ENCODE peak calls at places on chromosomes 6 and 20, in ten cellular contexts. B is H9, T is heart right ventricle, S is NCI-H774, Z is tibial artery, F is upper lobe of right lung, C is HuH-7.5, V is heart left ventricle, L is prostate gland, Y is ACHN. U is an unnamed sample.
A peak's percentile ranks its signal among the peaks of the same experiment; 100 is the strongest.

GRCh38 chr20:52383995-52384621 is 192.5 kb upstream of the ZFP64 start:
- DNase-seq in B (no peak), T (no peak), F (no peak), L (no peak), Z (no peak), C (no peak), Y (no peak), S (no peak), V (no peak), U (no peak)

GRCh38 chr20:13822459-13822858 is 37.6 kb downstream of the NDUFAF5 start:
- DNase-seq in V (no peak), C (no peak), Z (no peak), L (no peak), F (no peak), B (peak; percentile 51), T (no peak), Y (no peak), S (no peak), U (no peak)

GRCh38 chr6:137791281-137792159 is 75.5 kb upstream of the TNFAIP3 start:
- DNase-seq in B (no peak), Y (no peak), L (no peak), F (no peak), T (no peak), V (no peak), S (no peak), C (no peak), Z (no peak), U (no peak)

GRCh38 chr6:13863699-13864155 is 49.4 kb upstream of the MCUR1 start:
- DNase-seq in C (no peak), T (no peak), B (no peak), V (no peak), S (no peak), Z (no peak), Y (no peak), F (no peak), L (no peak), U (no peak)

GRCh38 chr6:142827356-142827755 is 117.6 kb downstream of the HIVEP2 start:
- DNase-seq in F (no peak), Y (no peak), B (no peak), L (no peak), Z (no peak), T (peak; percentile 66), C (no peak), V (peak; percentile 59), S (no peak), U (no peak)

GRCh38 chr6:37696220-37696840 is 1.4 kb downstream of the MDGA1 start:
- DNase-seq in B (peak; percentile 41), Y (peak; percentile 15), Z (no peak), L (no peak), F (no peak), C (no peak), V (peak; percentile 28), T (peak; percentile 16), S (no peak), U (no peak)

GRCh38 chr6:13463327-13463717 is 24.1 kb downstream of the GFOD1 start:
- DNase-seq in S (no peak), T (no peak), V (no peak), F (no peak), Y (no peak), C (no peak), Z (no peak), L (no peak), B (no peak), U (no peak)

GRCh38 chr20:45890997-45891983 is at the start of the genes CTSA and NEURL2:
- DNase-seq in L (peak; percentile 90), C (peak; percentile 99), B (peak; percentile 90), Z (peak; percentile 96), V (peak; percentile 93), T (peak; percentile 94), S (peak; percentile 73), Y (peak; percentile 86), F (peak; percentile 96), U (peak; percentile 80)

GRCh38 chr20:313948-314347 is 11.4 kb upstream of the SOX12 start:
- DNase-seq in F (no peak), L (no peak), V (no peak), Z (no peak), Y (peak; percentile 14), S (no peak), C (no peak), T (no peak), B (no peak), U (peak; percentile 43)

GRCh38 chr6:1335367-1336037 is 23.6 kb downstream of the FOXQ1 start:
- DNase-seq in V (no peak), C (no peak), Y (peak; percentile 88), L (peak; percentile 82), T (no peak), F (peak; percentile 83), Z (no peak), B (peak; percentile 33), S (no peak), U (peak; percentile 85)

GRCh38 chr6:125949069-125949468 is 7.5 kb upstream of the HINT3 start:
- DNase-seq in F (no peak), L (no peak), Y (no peak), B (no peak), C (no peak), S (no peak), Z (no peak), T (no peak), V (no peak), U (no peak)

GRCh38 chr20:51542894-51543788 is 622 bp upstream of the NFATC2 start:
- DNase-seq in Z (no peak), F (no peak), T (no peak), B (no peak), Y (no peak), L (no peak), V (no peak), S (no peak), C (peak; percentile 39), U (no peak)

GRCh38 chr20:59411191-59411988 is 111.0 kb downstream of the EDN3 start:
- DNase-seq in F (no peak), C (no peak), B (no peak), Y (no peak), T (no peak), Z (peak; percentile 25), S (no peak), V (no peak), L (no peak), U (no peak)

GRCh38 chr6:81613606-81614005 is 138.9 kb downstream of the TENT5A start:
- DNase-seq in F (no peak), C (no peak), B (no peak), V (no peak), L (no peak), Y (no peak), Z (no peak), T (no peak), S (no peak), U (peak; percentile 80)

GRCh38 chr6:12343122-12343439 is 52.9 kb downstream of the EDN1 start:
- DNase-seq in Y (no peak), F (no peak), S (no peak), V (no peak), L (no peak), Z (no peak), B (no peak), T (no peak), C (no peak), U (no peak)

GRCh38 chr6:112117554-112117953 is 30.2 kb downstream of the FAM229B start:
- DNase-seq in S (no peak), Y (peak; percentile 16), F (no peak), T (no peak), V (no peak), C (no peak), Z (no peak), B (no peak), L (no peak), U (peak; percentile 78)

GRCh38 chr20:16714242-16714641 is 15.6 kb upstream of the SNRPB2 start:
- DNase-seq in T (no peak), V (no peak), Y (no peak), S (no peak), L (no peak), C (no peak), F (no peak), B (no peak), Z (no peak), U (no peak)

GRCh38 chr6:43093361-43094289 is 17.5 kb downstream of the PTK7 start:
- DNase-seq in C (no peak), Z (no peak), V (peak; percentile 37), T (peak; percentile 21), F (no peak), Y (peak; percentile 87), L (no peak), S (peak; percentile 12), B (peak; percentile 56), U (no peak)

GRCh38 chr6:62614442-62614841 is 328.4 kb upstream of the KHDRBS2 start:
- DNase-seq in Y (peak; percentile 5), C (no peak), F (no peak), S (no peak), V (no peak), Z (no peak), B (peak; percentile 29), T (no peak), L (no peak), U (no peak)

GRCh38 chr6:18423426-18423825 is 36.3 kb downstream of the RNF144B start:
- DNase-seq in F (no peak), B (no peak), Y (no peak), S (no peak), Z (no peak), C (no peak), T (no peak), V (no peak), L (no peak), U (no peak)

GRCh38 chr20:11921326-11921725 is 3.6 kb downstream of the BTBD3 start:
- DNase-seq in C (no peak), Y (no peak), V (no peak), L (no peak), B (no peak), S (no peak), F (no peak), Z (no peak), T (no peak), U (no peak)

GRCh38 chr20:57894096-57894495 is 184.3 kb upstream of the PMEPA1 start:
- DNase-seq in F (no peak), C (no peak), Y (no peak), Z (no peak), S (no peak), V (no peak), L (no peak), B (no peak), T (no peak), U (no peak)

GRCh38 chr6:106309024-106309423 is 16.5 kb downstream of the ATG5 start:
- DNase-seq in Z (no peak), F (no peak), S (no peak), Y (no peak), V (no peak), L (no peak), T (no peak), B (no peak), C (no peak), U (peak; percentile 48)

GRCh38 chr20:56422824-56423189 is 10.7 kb downstream of the CASS4 start:
- DNase-seq in C (no peak), Y (no peak), F (no peak), V (no peak), L (no peak), T (no peak), B (no peak), Z (peak; percentile 34), S (no peak), U (peak; percentile 70)

GRCh38 chr20:47654370-47654769 is 130.9 kb downstream of the SULF2 start:
- DNase-seq in C (no peak), Z (no peak), V (no peak), L (no peak), F (no peak), B (no peak), S (no peak), T (no peak), Y (no peak), U (no peak)

GRCh38 chr6:69942485-69942884 is 76.1 kb downstream of the COL19A1 start:
- DNase-seq in L (no peak), V (no peak), Z (no peak), F (no peak), B (no peak), T (no peak), Y (no peak), C (no peak), S (no peak), U (no peak)

GRCh38 chr6:138594042-138594636 is 94.8 kb upstream of the NHSL1 start:
- DNase-seq in V (no peak), B (no peak), C (no peak), F (no peak), Z (no peak), Y (no peak), S (no peak), T (no peak), L (no peak), U (no peak)

GRCh38 chr6:110688661-110689268 is 126.5 kb downstream of the CDK19 start:
- DNase-seq in L (peak; percentile 19), F (peak; percentile 82), S (no peak), B (no peak), C (no peak), V (no peak), Z (no peak), Y (no peak), T (no peak), U (peak; percentile 5)